ENCODE peak calls at places on chromosomes 16 and 17, in four cellular contexts. K is kidney epithelial cell, V is tibial nerve, C is AG09309. S is an unnamed sample.

GRCh38 chr17:30344283-30345088 is 10.6 kb upstream of the TMIGD1 start:
- DNase-seq in K (no peak), V (no peak), C (no peak), S (peak)

GRCh38 chr17:9234404-9234945 is 213.2 kb downstream of the NTN1 start:
- DNase-seq in K (no peak), V (no peak), C (no peak), S (no peak)

GRCh38 chr17:2266045-2266864 is 37.3 kb downstream of the SMG6 start:
- DNase-seq in K (no peak), V (no peak), C (no peak), S (no peak)

GRCh38 chr16:85536411-85537330 is 76.5 kb upstream of the GSE1 start:
- DNase-seq in K (no peak), V (no peak), C (no peak), S (no peak)

GRCh38 chr17:16255481-16255901 is 38.5 kb downstream of the PIGL start:
- DNase-seq in K (no peak), V (peak), C (peak), S (no peak)

GRCh38 chr17:50018909-50019308 is 23.9 kb upstream of the DLX3 start:
- DNase-seq in K (no peak), V (no peak), C (no peak), S (no peak)

GRCh38 chr17:55478971-55479370 is 32.3 kb downstream of the SMIM36 start:
- DNase-seq in K (no peak), V (no peak), C (no peak), S (no peak)

GRCh38 chr17:30336369-30337171 is 2.7 kb upstream of the TMIGD1 start:
- DNase-seq in K (no peak), V (no peak), C (no peak), S (peak)

GRCh38 chr16:88639231-88640038 is 1.1 kb downstream of the IL17C start:
- DNase-seq in K (no peak), V (no peak), C (no peak), S (no peak)

GRCh38 chr17:9346296-9346926 is 229.2 kb downstream of the STX8 start:
- DNase-seq in K (no peak), V (no peak), C (peak), S (no peak)

GRCh38 chr17:71530227-71530626 is 590.6 kb upstream of the SOX9 start:
- DNase-seq in K (no peak), V (no peak), C (no peak), S (no peak)

GRCh38 chr17:39404542-39405378 is 3.3 kb upstream of the FBXL20 start:
- DNase-seq in K (peak), V (no peak), C (peak), S (no peak)

GRCh38 chr17:30450125-30451027 is 26.8 kb upstream of the GOSR1 start:
- DNase-seq in K (no peak), V (no peak), C (no peak), S (no peak)

GRCh38 chr16:2854700-2855309 is 3.2 kb downstream of the PRSS22 start:
- DNase-seq in K (no peak), V (no peak), C (no peak), S (no peak)

GRCh38 chr17:77107506-77108433 is 33.0 kb upstream of the SEC14L1 start:
- DNase-seq in K (no peak), V (no peak), C (no peak), S (no peak)

GRCh38 chr16:22054847-22055590 is 37.3 kb upstream of the VWA3A start:
- DNase-seq in K (no peak), V (no peak), C (no peak), S (no peak)

GRCh38 chr17:69047368-69048263 is 13.1 kb downstream of the ABCA9 start:
- DNase-seq in K (peak), V (peak), C (peak), S (peak)

GRCh38 chr17:77644981-77645380 is 313.5 kb upstream of the TNRC6C start:
- DNase-seq in K (no peak), V (no peak), C (no peak), S (no peak)

GRCh38 chr17:10001296-10001904 is 96.3 kb upstream of the RCVRN start:
- DNase-seq in K (no peak), V (no peak), C (no peak), S (no peak)

GRCh38 chr16:72092832-72093447 is 480 bp downstream of the TXNL4B start:
- DNase-seq in K (no peak), V (no peak), C (peak), S (peak)

GRCh38 chr17:72782985-72783701 is 309.3 kb downstream of the SLC39A11 start:
- DNase-seq in K (no peak), V (no peak), C (no peak), S (no peak)

GRCh38 chr17:57758654-57759053 is 13.6 kb upstream of the CCDC182 start:
- DNase-seq in K (no peak), V (no peak), C (no peak), S (no peak)

GRCh38 chr17:57086069-57086930 is 1.3 kb downstream of the AKAP1 start:
- DNase-seq in K (no peak), V (no peak), C (no peak), S (peak)

GRCh38 chr16:85047867-85048455 is 20.4 kb downstream of the KIAA0513 start:
- DNase-seq in K (no peak), V (no peak), C (no peak), S (no peak)

GRCh38 chr16:50326835-50327465 is 41.8 kb downstream of the BRD7 start:
- DNase-seq in K (no peak), V (peak), C (no peak), S (no peak)

GRCh38 chr17:50955160-50955559 is 89.0 kb upstream of the TOB1 start:
- DNase-seq in K (no peak), V (no peak), C (no peak), S (no peak)

GRCh38 chr17:21282231-21282630 is 2.3 kb upstream of the MAP2K3 start:
- DNase-seq in K (peak), V (no peak), C (peak), S (no peak)

GRCh38 chr17:75105269-75106080 is 4.3 kb upstream of the ARMC7 start:
- DNase-seq in K (no peak), V (no peak), C (no peak), S (peak)

GRCh38 chr17:16987830-16988601 is 16.1 kb upstream of the TNFRSF13B start:
- DNase-seq in K (no peak), V (peak), C (peak), S (no peak)

GRCh38 chr17:78613423-78613822 is 36.2 kb upstream of the DNAH17 start:
- DNase-seq in K (no peak), V (no peak), C (no peak), S (no peak)

GRCh38 chr17:62692159-62692651 is 64.7 kb downstream of the MRC2 start:
- DNase-seq in K (no peak), V (no peak), C (no peak), S (no peak)

GRCh38 chr17:64295146-64295545 is 32.1 kb upstream of the TEX2 start:
- DNase-seq in K (no peak), V (no peak), C (no peak), S (no peak)

GRCh38 chr17:10435096-10435495 is 13.3 kb upstream of the MYH8 start:
- DNase-seq in K (no peak), V (no peak), C (no peak), S (no peak)

GRCh38 chr17:66272699-66273390 is 29.6 kb upstream of the PRKCA start:
- DNase-seq in K (peak), V (no peak), C (peak), S (no peak)

GRCh38 chr17:17027442-17028058 is 14.7 kb upstream of the MPRIP start:
- DNase-seq in K (no peak), V (no peak), C (no peak), S (no peak)

GRCh38 chr17:82974136-82974952 is 105.1 kb upstream of the METRNL start:
- DNase-seq in K (no peak), V (no peak), C (no peak), S (no peak)

GRCh38 chr16:78543066-78543465 is 443.6 kb downstream of the WWOX start:
- DNase-seq in K (no peak), V (no peak), C (no peak), S (no peak)

GRCh38 chr16:71572497-71573116 is 4.3 kb downstream of the TAT start:
- DNase-seq in K (no peak), V (no peak), C (no peak), S (no peak)

GRCh38 chr17:8221663-8222379 is 11.4 kb upstream of the AURKB start:
- DNase-seq in K (peak), V (peak), C (peak), S (peak)

GRCh38 chr17:8222630-8223355 is 12.4 kb upstream of the AURKB start:
- DNase-seq in K (peak), V (peak), C (peak), S (peak)

GRCh38 chr17:8224891-8225812 is 14.8 kb upstream of the AURKB start:
- DNase-seq in K (no peak), V (no peak), C (no peak), S (no peak)

GRCh38 chr17:8222380-8222629 is 11.9 kb upstream of the AURKB start:
- DNase-seq in K (peak), V (no peak), C (no peak), S (no peak)

GRCh38 chr17:8223356-8224063 is 13.1 kb upstream of the AURKB start:
- DNase-seq in K (no peak), V (peak), C (no peak), S (peak)
- TF ChIP-seq CTCF in K (peak), V (peak), C (peak), S (no peak)

GRCh38 chr17:32112416-32112815 is 29.9 kb upstream of the RHOT1 start:
- DNase-seq in K (no peak), V (no peak), C (no peak), S (no peak)
- TF ChIP-seq CTCF in K (no peak), V (no peak), C (no peak), S (no peak)

GRCh38 chr16:15652293-15653001 is 2.4 kb downstream of the NDE1 start:
- DNase-seq in K (no peak), V (no peak), C (no peak), S (no peak)

GRCh38 chr16:15648135-15648730 is 1.8 kb upstream of the NDE1 start:
- DNase-seq in K (no peak), V (no peak), C (no peak), S (no peak)

GRCh38 chr16:15649727-15650018 is 372 bp upstream of the NDE1 start:
- DNase-seq in K (no peak), V (no peak), C (no peak), S (no peak)

GRCh38 chr16:15650698-15651161 is 685 bp downstream of the NDE1 start:
- DNase-seq in K (no peak), V (peak), C (no peak), S (peak)

GRCh38 chr16:15650019-15650697 is at the start of gene NDE1:
- DNase-seq in K (peak), V (peak), C (peak), S (peak)
- TF ChIP-seq CTCF in K (no peak), V (no peak), C (no peak), S (no peak)

GRCh38 chr16:48865511-48865910 is 255.5 kb upstream of the N4BP1 start:
- DNase-seq in K (no peak), V (no peak), C (no peak), S (no peak)

GRCh38 chr16:48864055-48864454 is 254.1 kb upstream of the N4BP1 start:
- DNase-seq in K (no peak), V (no peak), C (no peak), S (no peak)

GRCh38 chr16:48860341-48860740 is 250.4 kb upstream of the N4BP1 start:
- DNase-seq in K (no peak), V (no peak), C (no peak), S (no peak)

GRCh38 chr16:48862087-48862532 is 252.1 kb upstream of the N4BP1 start:
- DNase-seq in K (peak), V (no peak), C (peak), S (no peak)
- TF ChIP-seq CTCF in K (no peak), V (no peak), C (peak), S (peak)

DNA sequence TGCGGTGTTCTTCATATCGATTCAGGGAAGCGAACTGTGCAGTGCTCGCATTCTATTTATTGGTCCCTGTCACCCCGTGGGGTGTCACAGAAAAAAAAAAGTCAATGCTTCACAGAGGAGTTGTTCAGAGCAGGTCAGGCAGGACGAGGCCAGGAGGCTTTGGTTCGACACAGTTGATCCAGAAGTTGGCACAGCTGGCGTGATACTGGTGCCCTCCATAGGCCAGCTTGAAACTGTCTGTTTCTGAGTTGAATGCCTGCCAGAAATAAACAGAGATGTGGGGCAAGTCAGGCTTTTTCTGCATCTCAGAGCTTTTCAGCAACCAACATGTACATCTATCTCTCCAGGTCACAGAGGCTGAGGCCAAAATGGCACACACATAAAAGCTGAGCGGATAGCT is 29.1 kb downstream of the DUSP14 start:
- DNase-seq in K (no peak), V (no peak), C (no peak), S (no peak)
- TF ChIP-seq CTCF in K (no peak), V (no peak), C (no peak), S (no peak)

GRCh38 chr17:6425407-6425806 is 9.5 kb downstream of the AIPL1 start:
- DNase-seq in K (no peak), V (no peak), C (no peak), S (no peak)

GRCh38 chr17:6429266-6429665 is 5.7 kb downstream of the AIPL1 start:
- DNase-seq in K (no peak), V (no peak), C (no peak), S (no peak)

GRCh38 chr17:6426356-6427101 is 8.4 kb downstream of the AIPL1 start:
- DNase-seq in K (no peak), V (no peak), C (no peak), S (no peak)

GRCh38 chr17:6428207-6428965 is 6.5 kb downstream of the AIPL1 start:
- DNase-seq in K (no peak), V (no peak), C (no peak), S (no peak)

GRCh38 chr17:6427284-6427781 is 7.6 kb downstream of the AIPL1 start:
- DNase-seq in K (no peak), V (no peak), C (peak), S (no peak)
- TF ChIP-seq CTCF in K (no peak), V (no peak), C (peak), S (no peak)

GRCh38 chr17:53186004-53186403 is 636.7 kb upstream of the KIF2B start:
- DNase-seq in K (no peak), V (no peak), C (no peak), S (no peak)
- TF ChIP-seq CTCF in K (no peak), V (no peak), C (no peak), S (no peak)

S was measured in endothelial cell.